ENCODE peak calls at places on chromosomes 6 and 20, in four cellular contexts. E is heart right ventricle, S is pancreas, Z is cardiac fibroblast. H is an unnamed sample.

GRCh38 chr6:118706702-118707101 is 55.3 kb upstream of the CEP85L start:
- DNase-seq in E (no peak), Z (no peak), S (no peak), H (no peak)

GRCh38 chr6:16546851-16547250 is 214.4 kb downstream of the ATXN1 start:
- DNase-seq in S (no peak), E (no peak), Z (no peak), H (no peak)

GRCh38 chr6:31094389-31094881 is 17.9 kb downstream of the C6orf15 start:
- DNase-seq in Z (no peak), E (no peak), S (no peak), H (no peak)

GRCh38 chr6:12555267-12555666 is 161.3 kb upstream of the PHACTR1 start:
- DNase-seq in E (no peak), S (no peak), Z (peak), H (no peak)

GRCh38 chr20:4195499-4195898 is 180.1 kb upstream of the RNF24 start:
- DNase-seq in S (no peak), E (no peak), Z (peak), H (no peak)

GRCh38 chr6:78910611-78911134 is 43.3 kb downstream of the IRAK1BP1 start:
- DNase-seq in E (peak), S (peak), Z (peak), H (no peak)

GRCh38 chr6:25050356-25050755 is 114.6 kb upstream of the RIPOR2 start:
- DNase-seq in Z (peak), E (no peak), S (no peak), H (no peak)

GRCh38 chr6:121652726-121653623 is 217.5 kb downstream of the GJA1 start:
- DNase-seq in E (no peak), Z (peak), S (no peak), H (no peak)

GRCh38 chr6:33958208-33958862 is 154.5 kb upstream of the MLN start:
- DNase-seq in S (no peak), Z (peak), E (no peak), H (no peak)

GRCh38 chr20:61690993-61691840 is 374.5 kb downstream of the TAF4 start:
- DNase-seq in S (no peak), E (no peak), Z (no peak), H (no peak)

GRCh38 chr6:13407368-13407708 is 79.0 kb upstream of the TBC1D7 start:
- DNase-seq in E (no peak), Z (no peak), S (no peak), H (no peak)

GRCh38 chr20:1376453-1377270 is 16.2 kb downstream of the FKBP1A start:
- DNase-seq in S (no peak), E (no peak), Z (no peak), H (no peak)

GRCh38 chr20:61443541-61444126 is 191.6 kb downstream of the CDH4 start:
- DNase-seq in E (no peak), S (no peak), Z (no peak), H (no peak)

GRCh38 chr20:36754656-36755222 is 8.8 kb upstream of the NDRG3 start:
- DNase-seq in E (no peak), Z (peak), S (no peak), H (no peak)

GRCh38 chr6:44289726-44290125 is 19.5 kb downstream of the TMEM151B start:
- DNase-seq in E (no peak), Z (no peak), S (no peak), H (no peak)

GRCh38 chr20:32582659-32583580 is 2.2 kb downstream of the NOL4L start:
- DNase-seq in Z (no peak), S (peak), E (no peak), H (no peak)

GRCh38 chr6:30888472-30889137 is 4.3 kb downstream of the DDR1 start:
- DNase-seq in Z (peak), E (no peak), S (no peak), H (no peak)

GRCh38 chr20:4130404-4131189 is 115.2 kb upstream of the RNF24 start:
- DNase-seq in E (no peak), S (no peak), Z (peak), H (no peak)

GRCh38 chr6:98239057-98239456 is 595.3 kb upstream of the POU3F2 start:
- DNase-seq in Z (no peak), E (no peak), S (no peak), H (no peak)

GRCh38 chr6:93021235-93021909 is 398.0 kb downstream of the EPHA7 start:
- DNase-seq in Z (no peak), E (no peak), S (no peak), H (no peak)

GRCh38 chr6:32868257-32868788 is 14.3 kb downstream of the PSMB9 start:
- DNase-seq in Z (peak), S (peak), E (peak), H (peak)

GRCh38 chr6:142568857-142569597 is 267.2 kb downstream of the ADGRG6 start:
- DNase-seq in E (no peak), S (no peak), Z (peak), H (no peak)

GRCh38 chr6:1271071-1271763 is 40.7 kb upstream of the FOXQ1 start:
- DNase-seq in E (no peak), Z (no peak), S (no peak), H (no peak)

GRCh38 chr20:3751664-3752385 is 15.7 kb downstream of the ADISSP start:
- DNase-seq in Z (peak), S (peak), E (peak), H (no peak)

GRCh38 chr20:13221673-13222318 is 722 bp downstream of the ISM1 start:
- DNase-seq in E (peak), S (peak), Z (peak), H (peak)

GRCh38 chr6:38514399-38514798 is 125.3 kb downstream of the BTBD9 start:
- DNase-seq in E (no peak), Z (no peak), S (no peak), H (no peak)

GRCh38 chr6:98839788-98840361 is 5.5 kb downstream of the POU3F2 start:
- DNase-seq in E (no peak), Z (peak), S (no peak), H (no peak)

GRCh38 chr6:49787176-49787575 is at the start of gene PGK2:
- DNase-seq in Z (peak), E (no peak), S (no peak), H (peak)

GRCh38 chr6:32952817-32953739 is at the start of gene HLA-DMA:
- DNase-seq in S (peak), E (peak), Z (peak), H (peak)

GRCh38 chr20:4919047-4919704 is 82.1 kb downstream of the SLC23A2 start:
- DNase-seq in E (no peak), S (no peak), Z (no peak), H (peak)

GRCh38 chr6:20672038-20672437 is 137.8 kb downstream of the CDKAL1 start:
- DNase-seq in E (no peak), S (no peak), Z (no peak), H (no peak)

GRCh38 chr6:122568865-122569264 is 41.3 kb upstream of the PKIB start:
- DNase-seq in E (no peak), S (no peak), Z (no peak), H (no peak)

GRCh38 chr6:117484052-117484646 is 1.7 kb downstream of the DCBLD1 start:
- DNase-seq in Z (no peak), S (no peak), E (no peak), H (no peak)

GRCh38 chr6:144688713-144689112 is 403.6 kb downstream of the UTRN start:
- DNase-seq in S (no peak), E (no peak), Z (no peak), H (no peak)

GRCh38 chr20:60107621-60108020 is 149.4 kb downstream of the CDH26 start:
- DNase-seq in E (no peak), S (no peak), Z (no peak), H (no peak)

GRCh38 chr20:9978395-9979004 is 56.3 kb upstream of the ANKEF1 start:
- DNase-seq in Z (peak), E (no peak), S (no peak), H (peak)

GRCh38 chr6:164990901-164991300 is 318.5 kb downstream of the C6orf118 start:
- DNase-seq in S (no peak), Z (no peak), E (no peak), H (no peak)

GRCh38 chr6:111757342-111757741 is 115.9 kb downstream of the FYN start:
- DNase-seq in E (no peak), Z (peak), S (no peak), H (no peak)

GRCh38 chr6:111761783-111762312 is 111.4 kb downstream of the FYN start:
- DNase-seq in Z (peak), S (no peak), E (no peak), H (no peak)

GRCh38 chr6:111759413-111759835 is 113.8 kb downstream of the FYN start:
- DNase-seq in S (no peak), E (no peak), Z (no peak), H (no peak)

GRCh38 chr6:111759836-111760785 is 113.1 kb downstream of the FYN start:
- DNase-seq in E (no peak), S (no peak), Z (peak), H (no peak)

DNA sequence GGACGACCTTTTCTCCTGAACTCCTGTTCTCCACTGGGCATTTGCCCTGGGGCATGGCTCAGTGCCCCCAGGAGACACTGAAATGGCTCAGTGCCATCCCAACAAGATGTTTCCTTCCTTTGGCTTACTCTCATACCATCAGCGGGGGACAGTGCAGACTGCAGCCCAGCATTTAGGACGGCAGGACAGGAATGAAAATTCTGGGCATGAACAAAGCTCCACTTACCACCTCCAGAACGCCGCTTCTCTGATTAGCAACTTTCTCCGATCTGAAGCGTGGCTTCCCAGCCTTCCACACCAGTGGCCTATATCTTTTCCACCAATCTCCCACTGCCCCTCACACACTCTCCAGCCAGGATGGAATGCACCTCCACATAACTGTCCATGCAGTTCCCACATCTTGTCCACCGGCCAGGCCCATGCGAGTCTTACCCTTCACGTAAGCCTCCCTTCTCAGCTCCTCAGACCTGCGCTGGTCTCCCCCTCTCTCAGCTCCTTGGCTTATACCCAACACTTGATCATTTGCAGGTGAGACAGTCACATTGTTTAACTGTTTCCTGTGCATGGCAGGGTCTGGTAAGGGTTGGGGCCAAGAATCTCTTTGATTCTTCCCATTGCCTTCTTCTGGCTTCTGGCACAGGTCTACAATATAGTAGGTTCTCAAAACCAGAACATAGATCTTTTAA is 114.5 kb downstream of the FYN start:
- DNase-seq in E (no peak), Z (no peak), S (no peak), H (no peak)
- H3K4me3 ChIP-seq in E (no peak), Z (no peak), S (no peak), H (no peak)

GRCh38 chr6:11309947-11310665 is 77.6 kb upstream of the NEDD9 start:
- DNase-seq in Z (no peak), E (no peak), S (no peak), H (no peak)
- TF ChIP-seq CTCF in Z (no peak), E (no peak), S (no peak), H (no peak)

GRCh38 chr6:158060447-158061360 is 79.0 kb downstream of the SYNJ2 start:
- DNase-seq in S (peak), Z (peak), E (peak), H (peak)
- H3K4me3 ChIP-seq in S (no peak), Z (no peak), E (no peak), H (peak)

GRCh38 chr20:25496968-25497401 is 88.3 kb downstream of the NINL start:
- DNase-seq in Z (no peak), S (no peak), E (no peak), H (peak)
- TF ChIP-seq CTCF in Z (no peak), S (no peak), E (no peak), H (no peak)

DNA sequence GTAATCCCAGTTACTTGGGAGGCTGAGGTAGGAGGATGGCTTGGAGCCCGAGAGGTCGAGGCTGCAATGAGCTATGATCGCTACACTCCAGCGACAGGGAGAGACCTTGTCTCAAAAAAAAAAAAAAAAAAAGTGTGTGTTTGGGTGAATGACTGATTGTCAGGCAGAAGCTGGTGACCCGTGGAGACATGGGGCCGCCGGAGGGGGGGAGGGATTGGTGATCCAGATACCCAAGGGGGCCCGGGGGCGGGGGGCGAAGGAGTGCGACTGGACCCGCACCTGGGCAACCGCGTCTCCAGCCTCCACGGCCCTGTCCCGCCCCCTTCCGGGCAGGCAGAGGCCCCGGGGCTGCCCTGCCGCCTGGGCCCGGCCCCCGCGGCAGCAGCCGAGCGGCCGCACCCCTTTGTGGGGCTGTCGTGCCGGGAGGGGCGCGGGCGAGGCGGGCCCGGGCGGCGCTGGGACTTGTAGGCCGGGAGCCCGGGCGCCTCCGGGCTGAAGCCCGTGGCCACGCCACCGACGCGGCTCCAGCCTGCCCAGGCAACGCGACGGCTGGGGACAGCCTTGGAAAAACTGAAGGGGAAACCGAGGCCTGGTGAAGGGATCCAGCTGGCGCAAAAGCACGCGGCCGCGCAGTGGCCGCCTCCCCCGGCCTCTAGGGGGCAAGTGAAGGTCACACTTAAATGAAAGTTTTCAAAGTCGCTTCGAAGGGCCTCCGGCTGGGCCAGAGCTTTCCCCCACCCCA is 2.1 kb upstream of the RBM38 start:
- DNase-seq in S (peak), E (peak), Z (peak), H (no peak)
- H3K4me3 ChIP-seq in S (no peak), E (peak), Z (no peak), H (no peak)

DNA sequence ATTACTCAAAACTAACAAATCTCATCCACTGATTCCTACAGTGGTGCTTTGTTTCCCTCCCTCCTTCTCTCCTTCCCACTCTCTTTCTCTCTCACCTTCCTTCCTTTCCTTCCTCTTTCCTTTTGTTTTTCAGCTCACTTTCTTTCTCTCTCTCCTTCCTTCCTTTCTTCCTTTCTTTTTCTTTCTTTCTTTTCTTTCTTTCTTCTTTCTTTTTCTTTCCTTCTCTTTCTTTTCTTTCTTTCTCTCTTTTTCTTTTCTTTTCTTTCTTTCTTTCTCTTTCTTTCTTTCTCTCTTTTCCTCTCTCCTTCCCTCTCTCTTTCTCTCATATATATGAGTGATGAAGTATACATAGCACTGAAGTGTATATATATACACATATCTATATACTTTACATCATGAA is 241.4 kb downstream of the CENPW start:
- DNase-seq in S (no peak), Z (no peak), E (no peak), H (no peak)
- TF ChIP-seq CTCF in S (no peak), Z (no peak), E (no peak), H (no peak)

DNA sequence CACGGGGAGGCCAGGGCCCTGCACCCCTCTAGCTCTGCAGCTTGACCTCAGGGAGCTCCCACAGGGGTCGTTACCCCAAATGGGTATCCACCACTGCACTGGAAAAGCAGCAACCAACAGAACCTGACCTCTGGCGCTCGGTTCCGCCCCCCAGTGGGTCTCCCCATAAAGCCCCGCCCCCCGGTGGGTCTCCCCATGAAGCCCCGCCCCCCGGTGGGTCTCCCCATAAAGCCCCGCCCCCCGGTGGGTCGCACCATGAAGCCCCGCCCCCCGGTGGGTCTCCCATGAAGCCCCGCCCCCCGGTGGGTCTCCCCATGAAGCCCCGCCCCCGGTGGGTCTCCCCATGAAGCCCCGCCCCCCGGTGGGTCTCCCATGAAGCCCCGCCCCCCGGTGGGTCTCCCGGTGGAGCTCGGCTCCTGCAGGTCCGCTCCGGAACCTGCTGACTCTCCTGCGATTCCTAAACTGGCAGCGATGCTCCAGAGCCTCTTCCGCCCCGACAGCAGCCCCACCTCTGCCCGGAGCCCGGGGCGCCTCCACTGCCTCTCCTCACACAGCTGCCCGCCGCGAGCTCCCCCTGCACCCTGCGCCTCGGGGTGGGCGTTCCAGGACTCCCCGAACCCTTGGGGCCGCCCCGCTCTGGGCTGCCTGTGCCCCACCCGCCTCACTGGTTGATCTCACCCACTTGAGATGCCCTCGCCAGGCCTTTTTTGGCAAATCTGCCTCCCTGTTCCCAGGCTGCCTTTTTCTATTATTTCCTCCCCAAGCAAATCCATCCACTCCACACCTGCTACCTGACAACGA is 12.1 kb downstream of the SLC2A4RG start:
- DNase-seq in Z (no peak), S (no peak), E (no peak), H (no peak)
- H3K4me3 ChIP-seq in Z (no peak), S (no peak), E (no peak), H (no peak)

GRCh38 chr6:8059129-8059528 is 5.1 kb downstream of the BLOC1S5 start:
- DNase-seq in E (no peak), Z (peak), S (no peak), H (no peak)
- TF ChIP-seq CTCF in E (peak), Z (peak), S (no peak), H (peak)

DNA sequence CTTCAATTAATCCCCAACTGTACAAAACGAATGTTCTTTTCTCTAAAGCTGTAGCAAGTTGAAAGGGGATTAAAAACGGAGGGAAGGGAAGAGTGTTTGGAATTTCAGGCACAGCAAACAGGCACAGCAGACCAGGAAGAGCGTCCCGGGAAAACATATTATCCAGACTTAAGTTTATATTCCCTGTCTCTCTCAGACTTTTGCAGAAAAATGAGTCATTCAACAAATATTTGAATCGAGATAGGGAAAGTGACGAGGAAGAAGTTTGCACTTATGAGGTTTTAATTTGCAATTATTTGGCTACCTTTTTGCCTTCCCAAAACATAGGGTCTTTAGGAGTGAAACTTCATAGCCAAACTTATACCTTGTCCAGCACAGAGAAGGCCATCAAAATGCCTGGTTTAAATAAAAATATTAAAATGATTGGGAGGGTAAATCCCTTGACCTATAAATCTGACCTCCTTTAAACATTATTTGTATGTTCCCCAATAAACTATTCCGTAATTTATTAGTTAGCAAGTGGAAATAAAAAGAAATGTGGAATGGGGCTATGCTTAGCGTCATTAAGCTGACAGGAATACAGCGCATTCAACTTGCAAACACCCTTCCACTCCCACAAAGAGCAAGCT is 16.0 kb downstream of the HFE start:
- DNase-seq in S (no peak), Z (peak), E (no peak), H (no peak)
- H3K4me3 ChIP-seq in S (no peak), Z (peak), E (peak), H (peak)

DNA sequence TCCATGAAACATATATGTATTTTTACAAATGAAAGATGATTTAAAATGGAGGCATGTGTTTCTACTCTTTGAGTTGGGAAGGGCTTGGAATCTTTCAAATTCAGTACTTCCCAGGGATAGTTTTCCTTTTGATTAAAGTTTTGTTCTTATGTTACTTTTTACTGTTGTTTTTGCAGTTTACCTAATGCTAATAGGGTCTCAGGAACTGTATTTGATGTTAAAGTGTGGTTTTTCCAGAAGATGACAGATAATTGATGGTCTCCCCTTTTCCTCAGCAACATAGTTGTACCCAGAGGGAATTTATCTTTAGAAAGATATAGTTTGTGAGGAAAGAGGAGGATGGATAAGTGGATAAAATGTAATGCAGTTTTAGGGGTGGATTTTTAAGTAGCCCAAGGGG is 42.1 kb downstream of the GNAS start:
- DNase-seq in S (no peak), E (no peak), Z (no peak), H (no peak)
- TF ChIP-seq CTCF in S (no peak), E (no peak), Z (no peak), H (no peak)

H was measured in LNCaP clone FGC.